ENCODE peak calls at places on chromosomes 3 and 15, in ten cellular contexts. D is CD4-positive, alpha-beta T cell; A is thoracic aorta; J is neural crest cell; Y is bronchial epithelial cell; H is LNCaP clone FGC; X is WTC11; C is uterus; G is fibroblast of pulmonary artery; N is endothelial cell. Q is an unnamed sample.
A peak's percentile ranks its signal among the peaks of the same experiment; 100 is the strongest.

GRCh38 chr3:42421818-42422796 is 11.7 kb upstream of the LYZL4 start:
- DNase-seq in H (no peak), C (no peak), X (no peak), N (no peak), D (no peak), Y (no peak), G (no peak), J (no peak), A (no peak), Q (no peak)

GRCh38 chr3:195537995-195538394 is 5.1 kb downstream of the PPP1R2 start:
- DNase-seq in A (no peak), J (no peak), H (no peak), C (no peak), Y (no peak), X (no peak), D (no peak), N (no peak), G (no peak), Q (no peak)

GRCh38 chr3:182755308-182756106 is 37.8 kb upstream of the ATP11B start:
- DNase-seq in C (no peak), H (no peak), A (no peak), N (no peak), J (no peak), Y (peak; percentile 26), G (peak; percentile 49), X (no peak), D (no peak), Q (no peak)

GRCh38 chr15:44064706-44065105 is 130.4 kb downstream of the FRMD5 start:
- DNase-seq in H (no peak), G (no peak), Y (no peak), C (no peak), J (no peak), N (no peak), X (no peak), A (no peak), D (no peak), Q (no peak)

GRCh38 chr3:183195266-183195665 is 32.7 kb upstream of the LAMP3 start:
- DNase-seq in C (no peak), G (no peak), D (no peak), Y (no peak), J (no peak), H (no peak), N (no peak), A (no peak), X (no peak), Q (no peak)

GRCh38 chr15:67784856-67785430 is 40.4 kb upstream of the SKOR1 start:
- DNase-seq in Y (no peak), X (no peak), A (no peak), G (no peak), N (no peak), C (no peak), J (no peak), D (no peak), H (no peak), Q (no peak)

GRCh38 chr3:95302044-95302443 is 1239.2 kb downstream of the NSUN3 start:
- DNase-seq in H (no peak), Y (peak; percentile 68), N (no peak), C (no peak), A (no peak), J (no peak), D (no peak), X (no peak), G (peak; percentile 61), Q (no peak)

GRCh38 chr3:44509393-44509921 is 32.0 kb upstream of the ZNF445 start:
- DNase-seq in C (no peak), X (no peak), D (no peak), N (no peak), A (no peak), Y (no peak), G (peak; percentile 4), J (no peak), H (no peak), Q (no peak)

GRCh38 chr3:10602769-10603768 is 97.7 kb upstream of the ATP2B2 start:
- DNase-seq in A (no peak), G (no peak), D (peak; percentile 52), N (no peak), H (no peak), J (no peak), C (no peak), Y (no peak), X (no peak), Q (no peak)

DNA sequence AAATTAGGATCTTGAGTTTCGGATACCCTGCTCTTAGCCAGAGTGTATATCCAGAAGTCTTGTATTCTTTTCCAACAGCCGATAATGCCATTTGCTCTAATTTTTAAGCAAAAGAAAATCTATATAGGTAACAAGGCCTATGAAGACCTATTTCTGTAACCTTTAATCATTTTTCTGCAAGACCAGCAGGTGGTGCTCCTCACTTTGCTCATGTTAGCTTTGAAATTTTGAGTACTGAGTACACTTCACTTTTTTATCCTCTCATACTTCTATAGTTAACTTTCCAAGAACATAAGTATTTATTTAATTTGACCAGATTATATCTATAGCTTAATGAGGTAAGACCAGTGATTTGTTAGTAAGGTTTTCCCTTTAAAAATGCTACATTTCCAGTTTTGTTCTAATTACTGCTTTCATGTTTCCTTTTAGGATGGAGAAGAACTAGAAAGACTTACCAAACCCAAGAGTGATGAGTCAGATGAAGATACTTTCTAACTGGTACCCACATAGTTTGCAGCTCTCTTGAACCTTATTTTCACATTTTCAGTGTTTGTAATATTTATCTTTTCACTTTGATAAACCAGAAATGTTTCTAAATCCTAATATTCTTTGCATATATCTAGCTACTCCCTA is 20.5 kb downstream of the SLC35A5 start:
- DNase-seq in D (no peak), J (peak; percentile 29), G (peak; percentile 88), N (peak; percentile 44), A (no peak), H (no peak), X (peak; percentile 26), C (peak; percentile 47), Y (peak; percentile 58), Q (no peak)
- TF ChIP-seq CTCF in D (peak; percentile 43), J (peak; percentile 78), G (peak; percentile 73), N (peak; percentile 65), A (peak; percentile 51), H (peak; percentile 71), X (no peak), C (peak; percentile 78), Y (peak; percentile 51), Q (no peak)

GRCh38 chr3:155326901-155327300 is 33.4 kb upstream of the STRIT1 start:
- DNase-seq in X (no peak), D (no peak), H (no peak), N (no peak), G (no peak), Y (peak; percentile 5), A (no peak), C (no peak), J (no peak), Q (no peak)

GRCh38 chr3:155323063-155323666 is 29.7 kb upstream of the STRIT1 start:
- DNase-seq in J (peak; percentile 43), G (peak; percentile 93), X (peak; percentile 27), N (peak; percentile 50), A (no peak), Y (peak; percentile 76), C (no peak), H (peak; percentile 76), D (no peak), Q (no peak)

GRCh38 chr3:155326249-155326648 is 32.8 kb upstream of the STRIT1 start:
- DNase-seq in Y (no peak), N (no peak), A (no peak), C (no peak), J (no peak), D (no peak), G (no peak), H (no peak), X (no peak), Q (no peak)

GRCh38 chr3:155327430-155327829 is 33.9 kb upstream of the STRIT1 start:
- DNase-seq in H (no peak), A (no peak), Y (no peak), X (no peak), N (no peak), C (no peak), J (no peak), D (no peak), G (no peak), Q (no peak)

DNA sequence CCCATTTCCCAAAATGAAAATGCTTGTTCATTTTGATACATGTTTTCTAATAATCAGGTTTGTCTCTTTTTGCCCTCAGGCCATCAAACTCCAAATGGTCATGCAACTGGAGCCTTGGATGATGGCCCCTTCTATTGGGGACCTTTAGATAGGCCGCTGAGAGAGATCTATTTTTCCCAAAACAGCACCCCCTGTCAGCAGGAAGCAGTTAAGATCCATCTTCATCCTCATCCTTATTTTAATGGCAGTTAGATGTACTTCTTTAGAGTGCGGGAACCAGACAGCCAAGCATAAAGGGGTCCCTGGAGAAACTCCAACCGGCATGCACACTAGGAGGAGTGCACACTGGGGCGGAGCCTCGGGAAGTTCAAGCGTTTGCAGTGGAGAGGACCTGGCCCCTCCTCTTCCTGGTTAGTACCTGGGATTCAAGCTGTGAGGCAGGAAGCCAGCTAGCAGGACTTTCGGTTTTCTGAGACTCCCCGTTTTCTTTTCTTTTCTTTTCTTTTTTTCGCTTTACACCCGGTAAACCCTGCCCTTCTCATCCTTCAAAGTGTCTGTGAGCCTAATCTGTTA is 31.9 kb upstream of the STRIT1 start:
- DNase-seq in G (no peak), D (no peak), C (no peak), H (no peak), J (no peak), X (peak; percentile 32), A (no peak), Y (no peak), N (no peak), Q (no peak)
- TF ChIP-seq CTCF in G (peak; percentile 21), D (no peak), C (no peak), H (no peak), J (peak; percentile 35), X (no peak), A (no peak), Y (no peak), N (no peak), Q (no peak)

DNA sequence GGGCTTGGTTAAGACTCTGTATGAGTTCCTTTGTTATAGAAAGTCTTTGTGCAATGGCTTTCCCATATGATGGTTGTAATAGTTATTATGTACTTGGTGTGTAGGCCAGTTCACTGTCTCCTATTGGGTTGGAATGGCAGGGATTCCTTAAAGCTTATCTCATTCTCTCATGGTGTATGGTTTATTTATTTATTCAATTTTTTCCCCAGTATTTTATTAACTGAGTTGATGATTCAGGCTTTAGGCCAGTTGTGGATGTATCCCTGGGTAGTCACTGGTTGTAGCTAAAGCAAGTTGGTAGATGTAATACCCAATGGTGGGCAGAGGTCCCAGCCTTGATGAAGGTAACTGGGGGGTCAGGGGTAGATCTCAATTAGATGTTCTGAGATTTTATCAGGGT is 349.4 kb downstream of the DOCK3 start:
- DNase-seq in A (no peak), G (no peak), Y (no peak), J (no peak), C (no peak), D (no peak), X (no peak), N (no peak), H (no peak), Q (no peak)
- TF ChIP-seq CTCF in A (no peak), G (no peak), Y (no peak), J (no peak), C (no peak), D (no peak), X (no peak), N (no peak), H (no peak), Q (no peak)

GRCh38 chr15:31955734-31956133 is 74.6 kb upstream of the CHRNA7 start:
- DNase-seq in A (no peak), C (no peak), D (no peak), G (no peak), J (no peak), Y (no peak), N (no peak), H (no peak), X (no peak), Q (no peak)

GRCh38 chr15:31954364-31954763 is 76.0 kb upstream of the CHRNA7 start:
- DNase-seq in Y (no peak), C (no peak), A (no peak), J (no peak), D (no peak), N (no peak), H (no peak), G (no peak), X (no peak), Q (no peak)

GRCh38 chr15:31953573-31953972 is 76.7 kb upstream of the CHRNA7 start:
- DNase-seq in Y (no peak), H (no peak), J (no peak), C (no peak), G (no peak), X (peak; percentile 49), N (peak; percentile 22), A (no peak), D (no peak), Q (no peak)
- TF ChIP-seq CTCF in Y (no peak), H (no peak), J (peak; percentile 38), C (no peak), G (no peak), X (no peak), N (no peak), A (no peak), D (no peak), Q (no peak)